ENCODE peak calls at places on chromosomes 12 and 14, in five cellular contexts. W is upper lobe of left lung, B is bronchial epithelial cell, J is neural progenitor cell, N is Peyer's patch. S is an unnamed sample.

GRCh38 chr12:77686760-77687159 is 143.9 kb upstream of the NAV3 start:
- DNase-seq in J (no peak), B (peak; percentile 19), W (no peak), N (no peak), S (no peak)

GRCh38 chr14:29085546-29085945 is 319.0 kb downstream of the FOXG1 start:
- DNase-seq in W (no peak), N (no peak), J (peak; percentile 49), B (peak; percentile 14), S (no peak)

GRCh38 chr14:78327426-78328210 is 157.4 kb downstream of the NRXN3 start:
- DNase-seq in N (no peak), W (no peak), B (peak; percentile 55), J (no peak), S (no peak)

GRCh38 chr12:105860556-105861207 is 278.1 kb downstream of the NUAK1 start:
- DNase-seq in N (no peak), B (peak; percentile 61), J (no peak), W (no peak), S (no peak)

GRCh38 chr12:62581288-62582064 is 114.8 kb downstream of the MON2 start:
- DNase-seq in N (no peak), B (peak; percentile 64), W (no peak), J (peak; percentile 51), S (peak; percentile 50)

GRCh38 chr12:128008341-128008740 is 258.6 kb upstream of the TMEM132C start:
- DNase-seq in W (no peak), N (no peak), B (no peak), J (no peak), S (no peak)

GRCh38 chr14:32078794-32079663 is 1.9 kb downstream of the ARHGAP5 start:
- DNase-seq in B (peak; percentile 81), W (no peak), N (no peak), J (peak; percentile 24), S (no peak)

GRCh38 chr14:64953661-64954060 is 11.1 kb upstream of the GPX2 start:
- DNase-seq in J (no peak), B (no peak), W (no peak), N (no peak), S (no peak)

GRCh38 chr12:94673951-94674570 is 23.7 kb upstream of the TMCC3 start:
- DNase-seq in B (no peak), J (no peak), W (no peak), N (no peak), S (no peak)

GRCh38 chr14:66231823-66232222 is 254.3 kb upstream of the CCDC196 start:
- DNase-seq in W (no peak), B (no peak), N (no peak), J (no peak), S (peak; percentile 5)

GRCh38 chr12:102052192-102053061 is 9.4 kb downstream of the WASHC3 start:
- DNase-seq in J (no peak), W (peak; percentile 14), B (no peak), N (peak; percentile 30), S (no peak)

GRCh38 chr14:91098591-91098990 is 15.3 kb upstream of the DGLUCY start:
- DNase-seq in J (no peak), B (peak; percentile 73), W (no peak), N (no peak), S (no peak)

GRCh38 chr12:10027311-10028099 is 3.0 kb upstream of the CLEC9A start:
- DNase-seq in W (no peak), J (no peak), N (no peak), B (peak; percentile 74), S (no peak)

GRCh38 chr12:89895101-89895500 is 186.5 kb upstream of the ATP2B1 start:
- DNase-seq in N (no peak), J (no peak), B (no peak), W (no peak), S (no peak)

GRCh38 chr14:102317564-102318248 is 1.8 kb upstream of the ZNF839 start:
- DNase-seq in W (no peak), J (peak; percentile 33), B (peak; percentile 17), N (no peak), S (peak; percentile 17)

GRCh38 chr14:100410056-100410565 is 87.0 kb downstream of the SLC25A47 start:
- DNase-seq in B (peak; percentile 26), W (no peak), J (peak; percentile 49), N (no peak), S (no peak)

GRCh38 chr12:93689076-93689834 is 12.1 kb downstream of the CRADD start:
- DNase-seq in N (no peak), W (no peak), J (no peak), B (peak; percentile 81), S (no peak)

GRCh38 chr14:91417983-91418386 is 365 bp upstream of the CCDC88C start:
- DNase-seq in B (no peak), W (peak; percentile 93), N (no peak), J (peak; percentile 82), S (peak; percentile 67)

GRCh38 chr12:49133590-49133989 is 2.4 kb upstream of the TUBA1B start:
- DNase-seq in B (no peak), W (no peak), N (no peak), J (no peak), S (no peak)

GRCh38 chr12:113555226-113555625 is 83.6 kb upstream of the LHX5 start:
- DNase-seq in W (no peak), B (no peak), N (no peak), J (no peak), S (no peak)

GRCh38 chr12:132020292-132020691 is 70.5 kb downstream of the EP400 start:
- DNase-seq in B (no peak), N (no peak), W (no peak), J (no peak), S (no peak)

GRCh38 chr12:90355701-90356345 is 599.2 kb downstream of the CCER1 start:
- DNase-seq in N (no peak), B (no peak), W (no peak), J (no peak), S (no peak)

GRCh38 chr12:30882706-30883105 is 43.8 kb upstream of the TSPAN11 start:
- DNase-seq in B (no peak), J (no peak), W (no peak), N (no peak), S (no peak)

GRCh38 chr12:12612403-12612802 is 727 bp downstream of the CREBL2 start:
- DNase-seq in N (no peak), B (peak; percentile 64), W (no peak), J (peak; percentile 42), S (peak; percentile 55)

GRCh38 chr12:22631863-22632463 is 7.0 kb downstream of the ETNK1 start:
- DNase-seq in N (no peak), W (no peak), B (peak; percentile 32), J (no peak), S (no peak)

GRCh38 chr14:26377150-26377549 is 220.7 kb downstream of the NOVA1 start:
- DNase-seq in J (no peak), N (no peak), B (peak; percentile 10), W (no peak), S (no peak)
- TF ChIP-seq CTCF in J (no peak), N (no peak), B (no peak), W (no peak), S (no peak)

GRCh38 chr12:867905-868304 is 81.6 kb downstream of the RAD52 start:
- DNase-seq in W (no peak), B (no peak), N (no peak), J (peak; percentile 7), S (no peak)
- TF ChIP-seq CTCF in W (no peak), B (no peak), N (no peak), J (no peak), S (no peak)

GRCh38 chr14:75453817-75454434 is 26.1 kb downstream of the JDP2 start:
- DNase-seq in J (peak; percentile 33), W (no peak), N (no peak), B (no peak), S (peak; percentile 82)
- TF ChIP-seq CTCF in J (peak; percentile 28), W (no peak), N (no peak), B (no peak), S (peak; percentile 57)

GRCh38 chr12:116804051-116804450 is 65.9 kb downstream of the RNFT2 start:
- DNase-seq in B (no peak), J (no peak), N (no peak), W (no peak), S (no peak)
- TF ChIP-seq CTCF in B (no peak), J (no peak), N (no peak), W (no peak), S (no peak)

DNA sequence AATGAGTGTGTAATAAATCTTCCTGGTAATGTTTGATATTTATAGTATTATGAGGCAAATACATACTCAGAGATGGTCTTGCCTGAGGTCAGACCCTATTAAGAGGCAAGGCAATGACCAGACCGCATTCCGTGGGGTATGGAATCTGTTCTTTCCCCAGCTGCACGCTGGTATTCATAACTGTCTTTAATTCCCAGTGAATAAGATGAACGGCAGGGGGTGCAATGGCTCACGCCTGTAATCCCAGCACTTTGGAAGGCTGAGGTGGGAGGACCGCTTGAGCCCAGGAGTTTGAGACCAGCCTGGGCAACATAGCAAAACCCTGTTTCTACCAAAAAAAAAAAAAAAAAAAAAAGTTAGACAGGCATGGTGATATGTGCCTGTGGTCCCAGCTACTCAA is 44.6 kb downstream of the ERO1A start:
- DNase-seq in W (no peak), B (no peak), N (no peak), J (peak; percentile 8), S (no peak)
- TF ChIP-seq CTCF in W (no peak), B (no peak), N (no peak), J (no peak), S (no peak)